ENCODE peak calls at places on chromosomes 16 and 17, in six cellular contexts. F, N, Q, C, B and E are unnamed samples.

GRCh38 chr17:60102632-60103047 is 23.9 kb upstream of the HEATR6 start:
- DNase-seq in Q (no peak), F (no peak), C (no peak), B (peak), N (no peak), E (no peak)

GRCh38 chr16:1820096-1820972 is 6.3 kb downstream of the HAGH start:
- DNase-seq in B (no peak), C (no peak), Q (no peak), N (no peak), F (no peak), E (peak)

GRCh38 chr17:29247219-29247618 is 560 bp downstream of the CRYBA1 start:
- DNase-seq in N (no peak), F (no peak), Q (no peak), C (no peak), B (no peak), E (no peak)

GRCh38 chr17:45136846-45137560 is 1.5 kb downstream of the ACBD4 start:
- DNase-seq in N (no peak), C (no peak), Q (no peak), B (no peak), F (no peak), E (peak)

GRCh38 chr16:72976747-72977064 is 71.2 kb downstream of the ZFHX3 start:
- DNase-seq in N (no peak), B (no peak), C (no peak), Q (no peak), F (no peak), E (no peak)

GRCh38 chr16:12294471-12294870 is 317.9 kb downstream of the SNX29 start:
- DNase-seq in B (no peak), F (no peak), N (no peak), Q (no peak), C (no peak), E (no peak)

GRCh38 chr17:34146440-34147043 is 108.5 kb upstream of the CCL2 start:
- DNase-seq in N (peak), B (peak), F (peak), Q (no peak), C (no peak), E (no peak)

GRCh38 chr17:77508047-77508715 is 367.4 kb downstream of the SEC14L1 start:
- DNase-seq in Q (no peak), F (no peak), C (no peak), B (no peak), N (no peak), E (peak)

GRCh38 chr16:30700491-30700890 is 1.5 kb downstream of the SRCAP start:
- DNase-seq in Q (no peak), B (no peak), C (no peak), F (no peak), N (no peak), E (no peak)

DNA sequence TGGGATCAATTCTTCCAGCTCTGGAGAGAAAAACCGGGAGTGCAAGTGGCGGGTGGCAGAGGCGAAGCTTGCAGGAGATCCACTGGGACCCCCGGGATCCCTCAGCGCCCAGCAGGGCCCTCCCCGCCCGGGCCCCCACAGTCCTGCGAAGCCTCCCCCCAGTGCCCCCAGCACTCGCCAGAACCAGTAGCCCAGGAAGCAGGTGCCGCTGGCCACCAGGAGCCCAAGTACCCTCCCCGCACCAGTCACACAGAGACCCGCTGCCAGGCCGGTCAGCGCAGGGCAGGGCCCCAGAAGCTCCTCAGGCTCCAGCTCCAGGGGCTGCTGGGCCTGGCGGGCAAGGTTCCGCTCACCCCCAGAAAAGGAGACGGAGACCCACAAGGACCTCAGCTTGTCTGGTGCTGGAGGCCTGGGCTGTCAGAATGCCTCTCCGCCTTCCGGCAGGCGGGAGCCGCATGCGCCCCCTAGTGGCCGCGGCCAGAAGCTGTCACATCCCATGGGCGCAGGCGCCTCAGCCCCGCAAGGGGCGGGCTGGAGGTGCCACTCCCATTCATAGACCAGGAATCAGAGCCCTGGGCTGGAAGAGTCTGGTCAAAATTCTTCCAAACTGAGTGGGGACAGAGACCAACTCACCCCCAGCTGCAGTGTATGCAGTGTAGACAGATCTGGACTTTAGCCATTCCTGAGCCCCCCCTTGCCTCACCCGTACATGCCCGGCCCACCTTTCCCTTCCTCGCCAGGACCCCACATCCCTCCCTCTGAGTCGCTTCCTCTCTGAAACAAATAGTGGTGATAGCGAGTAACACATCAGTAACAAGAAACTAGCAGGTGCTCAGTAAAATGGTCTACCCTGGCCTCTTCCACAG is 1002.3 kb downstream of the KCNJ18 start:
- DNase-seq in Q (no peak), C (no peak), F (no peak), B (no peak), N (no peak), E (no peak)
- TF ChIP-seq CTCF in Q (no peak), C (no peak), F (peak), B (no peak), N (peak), E (no peak)

DNA sequence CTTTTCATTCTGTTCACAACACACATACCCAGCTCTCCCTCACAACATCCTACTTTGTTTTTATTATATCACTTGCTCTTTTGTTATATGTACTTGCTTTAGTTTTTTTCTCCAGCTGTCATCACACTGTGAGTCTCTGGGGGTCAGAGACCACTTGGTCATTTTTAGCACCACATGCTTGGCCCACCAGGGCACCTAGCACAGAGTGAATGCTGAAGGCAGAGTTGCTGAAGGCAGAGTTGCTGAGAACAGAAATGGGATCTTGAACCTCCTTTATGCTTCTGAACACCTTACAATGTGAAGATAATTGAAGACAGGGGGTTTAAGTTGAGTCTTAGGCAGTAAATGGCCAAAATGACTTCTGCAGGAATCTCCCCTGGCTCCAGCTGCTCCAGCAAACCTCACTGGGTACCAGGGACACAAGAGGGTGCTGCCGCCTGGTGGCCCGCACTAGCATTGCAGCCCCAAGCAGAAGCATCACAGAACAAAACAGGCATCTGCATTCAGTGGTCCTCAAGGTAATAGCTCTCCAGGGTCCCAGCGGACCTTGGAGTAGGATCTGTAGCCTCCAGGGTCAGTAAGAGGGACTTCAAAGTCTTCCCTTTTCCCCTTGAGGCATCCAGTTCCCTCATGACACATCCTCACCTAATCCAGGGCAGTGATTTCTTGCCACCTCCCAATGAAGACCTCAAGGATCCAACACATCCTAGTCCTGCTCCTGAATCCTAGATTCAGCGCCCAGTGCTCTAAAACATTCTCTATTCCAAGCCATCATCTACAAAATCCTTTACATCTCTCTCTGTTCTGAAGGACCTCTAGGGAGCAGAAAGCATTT is 1972.6 kb downstream of the TP53TG3F start:
- DNase-seq in Q (no peak), N (peak), F (no peak), B (no peak), C (no peak), E (peak)
- TF ChIP-seq CTCF in Q (peak), N (peak), F (peak), B (no peak), C (no peak), E (peak)

GRCh38 chr16:51526622-51527021 is 375.6 kb upstream of the SALL1 start:
- DNase-seq in B (no peak), C (no peak), Q (no peak), N (no peak), F (no peak), E (no peak)
- TF ChIP-seq CTCF in B (no peak), C (no peak), Q (no peak), N (no peak), F (no peak), E (no peak)

DNA sequence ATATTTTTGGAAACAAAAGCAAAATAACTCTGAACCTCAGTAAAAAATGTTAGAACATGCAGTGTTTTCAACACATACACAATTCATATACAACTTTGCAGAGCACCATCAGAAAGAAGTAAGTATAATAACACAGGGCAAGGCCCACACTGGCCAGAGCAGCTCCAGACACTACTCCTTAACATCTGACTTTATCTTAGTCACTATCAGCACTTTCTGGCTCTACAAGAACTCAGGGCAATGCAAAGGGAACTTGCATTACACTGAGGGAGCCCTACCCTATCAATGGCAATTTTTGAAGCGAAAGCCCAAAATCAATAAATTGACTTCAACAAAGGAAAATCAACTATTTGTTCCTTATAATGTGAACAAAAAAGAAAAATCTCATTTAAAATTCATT is 16.5 kb downstream of the RNF157 start:
- DNase-seq in B (no peak), Q (no peak), F (no peak), N (no peak), C (no peak), E (no peak)
- TF ChIP-seq CTCF in B (no peak), Q (no peak), F (no peak), N (no peak), C (no peak), E (no peak)

DNA sequence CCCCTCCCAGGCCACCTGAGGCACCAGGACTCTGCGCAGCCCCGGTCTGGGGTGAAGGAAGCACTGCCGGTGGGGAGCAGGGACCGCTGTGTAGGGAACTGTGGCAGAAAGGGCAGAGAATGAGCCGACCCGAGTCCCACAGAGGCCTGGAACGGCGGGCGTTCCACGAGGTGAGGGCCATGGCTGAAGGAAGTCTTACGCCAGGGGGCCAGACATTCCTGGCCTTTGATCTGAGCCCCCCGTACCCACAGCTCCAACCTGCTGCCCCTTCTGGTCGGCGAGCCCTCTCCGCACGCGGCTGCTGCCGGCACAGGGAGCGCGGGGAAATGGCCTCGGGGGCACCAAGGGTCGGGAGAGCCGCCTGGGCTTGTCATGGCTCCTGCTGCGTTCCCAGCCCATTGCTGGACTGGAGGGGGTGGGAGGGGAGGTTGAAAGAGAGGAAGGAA is 1.4 kb upstream of the WNT3 start:
- DNase-seq in N (no peak), F (peak), C (no peak), Q (no peak), B (no peak), E (no peak)
- TF ChIP-seq CTCF in N (no peak), F (peak), C (no peak), Q (no peak), B (no peak), E (no peak)

DNA sequence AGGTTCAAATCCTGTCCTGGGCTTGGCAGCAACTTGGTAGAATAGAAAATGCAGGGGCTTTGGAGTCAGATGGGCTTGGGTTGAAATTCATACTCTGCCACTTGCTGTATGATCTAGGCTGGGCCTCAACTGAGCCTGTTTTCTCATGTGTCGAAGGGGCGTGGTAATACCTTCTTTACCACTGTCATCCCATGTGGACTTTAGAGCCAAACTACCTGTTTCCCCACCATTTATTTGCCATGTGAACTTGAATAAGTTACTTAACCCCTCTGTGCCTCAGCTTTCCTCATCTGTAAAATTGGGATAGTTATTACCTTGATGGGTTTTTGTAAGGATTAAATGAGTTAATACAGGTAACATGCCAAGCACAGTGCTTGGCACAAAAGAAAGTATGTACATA is 106.0 kb downstream of the COPRS start:
- DNase-seq in F (no peak), N (no peak), B (peak), Q (no peak), C (no peak), E (no peak)
- TF ChIP-seq CTCF in F (no peak), N (no peak), B (no peak), Q (no peak), C (no peak), E (no peak)

GRCh38 chr16:84183572-84183875 is 3.3 kb downstream of the TAF1C start:
- DNase-seq in B (no peak), C (no peak), F (no peak), Q (no peak), N (no peak), E (no peak)

GRCh38 chr16:84182680-84183571 is 3.9 kb downstream of the TAF1C start:
- DNase-seq in N (no peak), C (no peak), B (no peak), Q (no peak), F (no peak), E (no peak)

GRCh38 chr16:84184775-84185174 is 2.1 kb downstream of the TAF1C start:
- DNase-seq in B (no peak), C (no peak), N (no peak), Q (no peak), F (no peak), E (no peak)

GRCh38 chr16:84183911-84184310 is 2.9 kb downstream of the TAF1C start:
- DNase-seq in Q (no peak), N (no peak), B (no peak), C (no peak), F (no peak), E (no peak)

GRCh38 chr16:84186685-84187437 is at the start of gene TAF1C:
- DNase-seq in F (peak), Q (peak), C (peak), B (peak), N (peak), E (no peak)
- TF ChIP-seq CTCF in F (peak), Q (peak), C (peak), B (peak), N (peak), E (peak)